ENCODE peak calls at places on chromosome 6, in four cellular contexts. T is SK-N-SH, P is K562, C is H1. B is an unnamed sample.

GRCh38 chr6:113856571-113857564 is at the start of gene MARCKS:
- DNase-seq in T (peak), P (peak), C (peak), B (peak)

GRCh38 chr6:94478178-94479140 is 1059.1 kb upstream of the EPHA7 start:
- DNase-seq in T (no peak), P (no peak), C (no peak), B (no peak)

GRCh38 chr6:160733045-160733646 is 31.1 kb downstream of the PLG start:
- DNase-seq in T (peak), P (peak), C (peak), B (peak)

GRCh38 chr6:21441386-21441785 is 152.2 kb upstream of the SOX4 start:
- DNase-seq in T (no peak), P (no peak), C (no peak), B (no peak)

GRCh38 chr6:107540465-107540857 is 50.5 kb downstream of the SOBP start:
- DNase-seq in T (no peak), P (no peak), C (no peak), B (no peak)

GRCh38 chr6:16129623-16130243 is 847 bp downstream of the MYLIP start:
- DNase-seq in T (no peak), P (no peak), C (peak), B (peak)

GRCh38 chr6:150732765-150733539 is 132.6 kb upstream of the MTHFD1L start:
- DNase-seq in T (no peak), P (no peak), C (no peak), B (no peak)

GRCh38 chr6:138337076-138337475 is 40.6 kb upstream of the SMIM28 start:
- DNase-seq in T (no peak), P (no peak), C (no peak), B (no peak)

GRCh38 chr6:37289931-37290330 is 32.0 kb upstream of the TMEM217 start:
- DNase-seq in T (no peak), P (no peak), C (no peak), B (no peak)

GRCh38 chr6:38503940-38504682 is 135.6 kb downstream of the BTBD9 start:
- DNase-seq in T (no peak), P (no peak), C (no peak), B (no peak)

GRCh38 chr6:4474810-4475209 is 301.4 kb upstream of the CDYL start:
- DNase-seq in T (no peak), P (no peak), C (no peak), B (no peak)

GRCh38 chr6:129207832-129208231 is 324.9 kb downstream of the LAMA2 start:
- DNase-seq in T (no peak), P (no peak), C (no peak), B (no peak)

GRCh38 chr6:12504325-12504966 is 212.1 kb upstream of the PHACTR1 start:
- DNase-seq in T (peak), P (peak), C (no peak), B (peak)

GRCh38 chr6:40674170-40674569 is 87.0 kb upstream of the LRFN2 start:
- DNase-seq in T (peak), P (no peak), C (no peak), B (no peak)

GRCh38 chr6:40774932-40775331 is 187.8 kb upstream of the LRFN2 start:
- DNase-seq in T (no peak), P (no peak), C (no peak), B (no peak)

GRCh38 chr6:97665410-97665809 is 382.4 kb upstream of the MMS22L start:
- DNase-seq in T (no peak), P (no peak), C (no peak), B (peak)

GRCh38 chr6:1257778-1258177 is 54.1 kb upstream of the FOXQ1 start:
- DNase-seq in T (no peak), P (no peak), C (no peak), B (no peak)

GRCh38 chr6:87198496-87198895 is 43.1 kb downstream of the ZNF292 start:
- DNase-seq in T (no peak), P (no peak), C (no peak), B (no peak)

GRCh38 chr6:15260099-15260821 is 14.4 kb downstream of the JARID2 start:
- DNase-seq in T (no peak), P (no peak), C (no peak), B (no peak)

GRCh38 chr6:45961125-45961524 is 54.5 kb downstream of the CLIC5 start:
- DNase-seq in T (no peak), P (no peak), C (no peak), B (no peak)

GRCh38 chr6:150343434-150343833 is 25.4 kb upstream of the IYD start:
- DNase-seq in T (no peak), P (no peak), C (no peak), B (no peak)

GRCh38 chr6:66054967-66055366 is 347.9 kb upstream of the EYS start:
- DNase-seq in T (no peak), P (no peak), C (no peak), B (no peak)

GRCh38 chr6:156685823-156686428 is 91.3 kb upstream of the ARID1B start:
- DNase-seq in T (peak), P (no peak), C (no peak), B (no peak)

GRCh38 chr6:34912715-34913464 is 23.8 kb downstream of the ANKS1A start:
- DNase-seq in T (no peak), P (no peak), C (no peak), B (no peak)

GRCh38 chr6:134436281-134436815 is 118.4 kb upstream of the SGK1 start:
- DNase-seq in T (no peak), P (peak), C (no peak), B (no peak)
- TF ChIP-seq TEAD4 in T (no peak), P (no peak), C (no peak), B (no peak)

DNA sequence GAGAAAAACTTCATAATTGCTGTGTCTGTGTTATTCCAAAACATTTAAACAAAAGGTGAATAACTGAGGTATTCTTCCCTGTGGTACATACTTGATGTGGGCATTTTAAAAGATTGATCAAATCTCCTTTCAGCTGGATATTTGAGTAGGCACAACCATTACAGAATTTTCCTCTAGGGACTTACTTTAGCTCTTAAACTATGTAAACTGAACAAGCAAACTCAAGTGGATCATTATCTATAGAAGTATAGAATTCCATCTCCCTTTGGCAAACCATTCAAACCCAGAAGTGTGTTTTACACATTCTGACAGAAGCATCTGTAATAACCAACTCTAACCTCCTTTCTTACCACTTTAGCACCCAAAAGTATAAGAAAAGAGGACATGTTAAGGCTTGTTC is 241.4 kb downstream of the ESR1 start:
- DNase-seq in T (no peak), P (no peak), C (no peak), B (no peak)
- TF ChIP-seq TEAD4 in T (no peak), P (no peak), C (no peak), B (no peak)

GRCh38 chr6:10690651-10691445 is 3.6 kb downstream of the C6orf52 start:
- DNase-seq in T (no peak), P (no peak), C (no peak), B (no peak)
- TF ChIP-seq TEAD4 in T (no peak), P (no peak), C (no peak), B (no peak)

GRCh38 chr6:27605401-27606342 is 132.8 kb upstream of the ZNF184 start:
- DNase-seq in T (no peak), P (peak), C (peak), B (peak)
- TF ChIP-seq TEAD4 in T (peak), P (no peak), C (peak), B (no peak)

GRCh38 chr6:90127589-90127988 is 169.1 kb downstream of the BACH2 start:
- DNase-seq in T (no peak), P (no peak), C (no peak), B (no peak)
- TF ChIP-seq TEAD4 in T (no peak), P (no peak), C (no peak), B (no peak)

GRCh38 chr6:168029459-168030217 is 32.2 kb downstream of the KIF25 start:
- DNase-seq in T (no peak), P (no peak), C (no peak), B (no peak)
- TF ChIP-seq TEAD4 in T (no peak), P (no peak), C (no peak), B (no peak)

GRCh38 chr6:99801805-99802204 is 192.2 kb downstream of the MCHR2 start:
- DNase-seq in T (no peak), P (no peak), C (no peak), B (no peak)

GRCh38 chr6:99802396-99803031 is 191.5 kb downstream of the MCHR2 start:
- DNase-seq in T (no peak), P (peak), C (peak), B (peak)
- TF ChIP-seq TEAD4 in T (no peak), P (no peak), C (peak), B (no peak)

GRCh38 chr6:6790891-6791290 is 202.4 kb downstream of the LY86 start:
- DNase-seq in T (no peak), P (no peak), C (no peak), B (no peak)
- TF ChIP-seq TEAD4 in T (no peak), P (no peak), C (no peak), B (no peak)